ENCODE peak calls at places on chromosomes 6 and 20, in four cellular contexts. O, H, D and X are unnamed samples.

GRCh38 chr6:32854376-32855178 is 585 bp downstream of the PSMB9 start:
- DNase-seq in H (peak; percentile 18), D (no peak), O (peak; percentile 33), X (no peak)

GRCh38 chr20:52103469-52103910 is 88.1 kb downstream of the ZFP64 start:
- DNase-seq in H (no peak), D (peak; percentile 17), O (peak; percentile 20), X (no peak)

GRCh38 chr6:28747083-28747630 is 176.6 kb downstream of the TRIM27 start:
- DNase-seq in D (no peak), O (no peak), H (no peak), X (no peak)

GRCh38 chr6:15578716-15579391 is 84.0 kb downstream of the DTNBP1 start:
- DNase-seq in O (no peak), H (no peak), D (no peak), X (no peak)

GRCh38 chr20:38673731-38674177 is 50.5 kb upstream of the SLC32A1 start:
- DNase-seq in D (peak; percentile 61), O (no peak), H (no peak), X (no peak)

GRCh38 chr20:23010096-23010495 is 25.0 kb upstream of the SSTR4 start:
- DNase-seq in H (no peak), O (no peak), D (no peak), X (no peak)

GRCh38 chr20:35344354-35344837 is 52.2 kb upstream of the FAM83C start:
- DNase-seq in O (peak; percentile 96), H (no peak), D (peak; percentile 57), X (peak; percentile 92)

GRCh38 chr6:137823826-137824501 is 43.1 kb upstream of the TNFAIP3 start:
- DNase-seq in H (no peak), O (peak; percentile 84), D (peak; percentile 31), X (no peak)

GRCh38 chr6:26272171-26272631 is 92.8 kb upstream of the BTN3A2 start:
- DNase-seq in O (no peak), D (no peak), H (no peak), X (no peak)

GRCh38 chr20:51540585-51540984 is 1.9 kb downstream of the NFATC2 start:
- DNase-seq in D (no peak), H (no peak), O (no peak), X (no peak)

GRCh38 chr6:15400572-15401004 is 154.7 kb downstream of the JARID2 start:
- DNase-seq in H (peak; percentile 15), D (peak; percentile 69), O (peak; percentile 16), X (no peak)

GRCh38 chr20:10453241-10453640 is 18.1 kb downstream of the SLX4IP start:
- DNase-seq in D (no peak), H (no peak), O (no peak), X (no peak)

DNA sequence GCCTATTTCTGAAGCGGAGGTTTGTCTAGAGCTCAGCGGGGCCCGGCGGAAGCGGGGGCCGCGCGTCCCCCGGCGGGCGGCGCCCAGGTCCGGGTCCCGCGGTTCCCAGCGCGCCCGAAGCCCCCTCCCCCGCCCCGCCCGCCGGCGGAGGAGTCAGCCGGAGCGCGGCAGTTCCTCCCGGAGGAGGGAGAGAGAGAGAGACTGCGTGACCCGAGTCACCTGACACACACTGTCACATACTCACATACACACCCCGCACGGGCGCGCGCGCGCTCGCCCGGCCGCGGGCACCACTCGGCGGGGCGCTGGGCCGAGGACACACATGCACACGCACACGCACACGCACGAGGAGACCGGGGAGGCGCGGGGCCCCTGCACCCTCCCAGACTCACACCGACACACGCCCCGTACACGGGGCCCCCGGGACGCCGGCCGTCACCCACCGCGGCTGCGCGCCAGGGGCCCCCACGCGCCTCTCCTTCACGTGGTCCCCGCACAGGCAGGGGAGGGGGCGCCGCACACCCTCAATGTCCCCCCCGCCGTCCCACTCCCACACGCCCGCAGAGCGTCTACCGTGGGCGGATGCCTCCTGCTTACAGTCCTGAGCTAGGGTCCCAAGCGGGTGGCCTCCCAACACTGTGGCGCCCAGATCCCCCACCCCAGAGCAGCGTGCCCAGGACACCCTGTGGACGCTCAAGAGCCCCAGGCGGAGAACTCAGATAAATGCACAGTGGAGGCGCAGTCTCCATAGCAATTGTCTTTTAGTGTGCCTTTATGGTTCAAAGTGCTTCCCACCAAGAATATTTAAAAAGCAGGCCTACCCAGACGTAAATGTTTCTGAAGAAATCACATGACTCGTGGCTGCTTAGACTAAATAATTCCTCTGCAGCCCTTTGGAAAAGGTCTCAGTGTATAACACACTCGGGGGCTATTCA is at the start of gene RRAGD:
- DNase-seq in H (peak; percentile 50), D (peak; percentile 39), O (no peak), X (no peak)
- TF ChIP-seq MAZ in H (no peak), D (no peak), O (no peak), X (no peak)

GRCh38 chr6:35170166-35170565 is 29.0 kb upstream of the TCP11 start:
- DNase-seq in H (no peak), O (peak; percentile 79), D (no peak), X (no peak)
- TF ChIP-seq MAZ in H (no peak), O (no peak), D (no peak), X (no peak)

DNA sequence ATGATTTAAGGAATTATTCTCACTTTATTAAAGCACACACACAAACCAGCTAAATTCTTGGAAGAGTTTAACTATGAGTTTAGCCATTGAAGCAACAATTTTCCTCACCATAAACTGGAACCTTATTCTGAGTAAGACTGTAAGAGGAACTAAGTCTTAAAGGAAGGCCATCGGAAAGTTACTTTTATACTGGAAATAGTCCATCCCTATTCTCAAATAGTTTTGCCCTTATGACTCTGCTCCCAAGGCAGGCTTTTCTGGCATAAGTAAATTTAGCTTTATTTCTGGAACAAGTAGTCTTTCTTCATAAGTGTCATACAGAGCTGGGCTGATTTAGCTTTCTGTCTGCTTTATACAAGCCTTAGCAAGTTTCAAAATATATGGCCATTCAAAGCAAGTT is 328.1 kb downstream of the HACE1 start:
- DNase-seq in O (no peak), H (no peak), D (no peak), X (no peak)
- TF ChIP-seq MAZ in O (no peak), H (no peak), D (no peak), X (no peak)

GRCh38 chr6:47169785-47170685 is 127.9 kb upstream of the ADGRF1 start:
- DNase-seq in H (no peak), D (no peak), O (peak; percentile 47), X (no peak)

GRCh38 chr6:47163536-47163935 is 121.4 kb upstream of the ADGRF1 start:
- DNase-seq in O (no peak), D (no peak), H (no peak), X (no peak)

GRCh38 chr6:47165918-47166317 is 123.8 kb upstream of the ADGRF1 start:
- DNase-seq in O (peak; percentile 59), D (no peak), H (no peak), X (no peak)

GRCh38 chr6:47164877-47165276 is 122.7 kb upstream of the ADGRF1 start:
- DNase-seq in O (no peak), H (no peak), D (no peak), X (no peak)

DNA sequence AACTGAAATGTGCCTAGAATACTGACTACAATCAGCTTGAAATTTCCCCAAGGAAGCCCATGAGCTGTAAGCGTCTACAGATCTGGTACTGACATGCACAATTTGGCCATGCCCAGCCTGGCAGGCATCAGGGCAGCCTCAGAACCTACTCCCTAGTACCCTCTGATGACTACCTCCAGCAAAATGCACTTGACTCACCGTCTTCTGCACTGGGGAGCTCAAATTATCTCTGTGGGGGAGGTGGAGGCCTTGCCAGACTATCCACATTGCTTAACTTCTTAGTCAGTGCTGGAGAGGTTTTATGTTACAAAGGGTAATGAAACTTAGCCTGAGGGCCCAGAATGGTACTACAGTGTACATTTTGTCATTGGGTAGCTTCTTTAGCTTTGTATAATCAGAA is 126.0 kb upstream of the ADGRF1 start:
- DNase-seq in H (peak; percentile 66), D (no peak), O (peak; percentile 98), X (peak; percentile 52)
- TF ChIP-seq MAZ in H (no peak), D (no peak), O (peak; percentile 50), X (no peak)